ENCODE peak calls at places on chromosome 21, in nine cellular contexts. X is GM13977, T is cardiac muscle cell, S is fibroblast of the aortic adventitia, A is neural progenitor cell, M is WTC11, V is lung, P is glutamatergic neuron, D is progenitor cell of endocrine pancreas. N is an unnamed sample.

GRCh38 chr21:29627905-29628304 is 311.9 kb downstream of the GRIK1 start:
- DNase-seq in X (no peak), T (no peak), S (no peak), A (no peak), M (no peak), V (no peak), P (no peak), D (no peak), N (no peak)

GRCh38 chr21:35189077-35189863 is 140.2 kb upstream of the RUNX1 start:
- DNase-seq in X (peak; percentile 53), T (peak; percentile 92), S (peak; percentile 96), A (no peak), M (no peak), V (no peak), P (no peak), D (no peak), N (no peak)

GRCh38 chr21:32955307-32955937 is 70.3 kb upstream of the OLIG2 start:
- DNase-seq in X (no peak), T (no peak), S (no peak), A (peak; percentile 82), M (no peak), V (no peak), P (no peak), D (no peak), N (no peak)

GRCh38 chr21:33230518-33231324 is 983 bp downstream of the IFNAR2 start:
- DNase-seq in X (peak; percentile 60), T (peak; percentile 58), S (peak; percentile 62), A (peak; percentile 77), M (peak; percentile 78), V (peak; percentile 54), P (peak; percentile 71), D (peak; percentile 43), N (peak; percentile 48)

GRCh38 chr21:34613679-34614442 is 1.1 kb downstream of the RCAN1 start:
- DNase-seq in X (peak; percentile 31), T (peak; percentile 13), S (no peak), A (peak; percentile 35), M (no peak), V (no peak), P (no peak), D (no peak), N (no peak)

GRCh38 chr21:32055305-32055704 is 182.5 kb downstream of the HUNK start:
- DNase-seq in X (no peak), T (no peak), S (no peak), A (no peak), M (no peak), V (no peak), P (no peak), D (no peak), N (no peak)

GRCh38 chr21:33699277-33699676 is 57.0 kb downstream of the ITSN1 start:
- DNase-seq in X (no peak), T (no peak), S (no peak), A (no peak), M (no peak), V (no peak), P (no peak), D (no peak), N (no peak)

GRCh38 chr21:32713726-32714125 is 14.1 kb downstream of the SYNJ1 start:
- DNase-seq in X (no peak), T (no peak), S (no peak), A (no peak), M (no peak), V (no peak), P (no peak), D (no peak), N (no peak)

GRCh38 chr21:38337793-38338192 is 81.0 kb downstream of the KCNJ15 start:
- DNase-seq in X (no peak), T (no peak), S (no peak), A (no peak), M (no peak), V (no peak), P (no peak), D (no peak), N (no peak)

GRCh38 chr21:36322083-36322424 is 2.1 kb downstream of the MORC3 start:
- DNase-seq in X (no peak), T (no peak), S (no peak), A (no peak), M (no peak), V (no peak), P (no peak), D (no peak), N (no peak)
- TF ChIP-seq CTCF in X (no peak), T (no peak), S (no peak), A (no peak), M (no peak), V (no peak), P (no peak), D (no peak), N (no peak)

GRCh38 chr21:42107177-42107880 is 36.2 kb downstream of the UMODL1 start:
- DNase-seq in X (no peak), T (no peak), S (no peak), A (peak; percentile 20), M (no peak), V (no peak), P (no peak), D (no peak), N (no peak)
- TF ChIP-seq CTCF in X (no peak), T (no peak), S (no peak), A (no peak), M (peak; percentile 17), V (no peak), P (no peak), D (no peak), N (peak; percentile 31)

DNA sequence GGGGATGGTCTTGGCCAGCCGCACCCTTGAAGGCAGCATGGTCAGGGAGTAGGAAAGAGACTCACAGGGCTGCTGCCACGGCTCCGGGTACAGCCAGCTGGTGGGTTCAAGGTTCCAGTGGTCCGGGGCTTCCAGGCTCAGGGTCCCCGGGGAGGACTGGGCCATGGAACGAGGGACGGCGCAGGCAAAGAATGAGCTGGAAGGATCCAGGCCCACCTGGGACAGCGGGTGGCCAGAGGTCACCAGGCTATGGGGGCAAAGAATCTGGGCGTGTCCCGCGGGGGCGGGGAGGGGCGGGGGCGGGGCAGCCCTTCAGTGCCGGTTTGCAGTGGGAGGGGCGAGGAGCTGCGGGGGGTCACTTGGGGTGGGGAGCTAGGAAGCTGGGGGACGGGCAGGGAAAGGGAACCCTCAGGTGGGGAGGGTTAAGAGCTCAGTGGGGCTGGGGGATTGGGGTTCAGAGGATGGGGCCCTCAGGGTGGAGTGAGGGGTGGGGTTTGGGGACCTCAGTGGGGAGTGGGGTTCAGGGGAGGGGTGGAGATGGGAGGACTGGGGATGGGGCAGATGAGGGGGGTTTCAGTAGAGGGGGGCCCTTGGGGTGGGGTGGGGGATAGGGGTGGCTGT is at the start of gene DNMT3L:
- DNase-seq in X (no peak), T (no peak), S (no peak), A (no peak), M (no peak), V (no peak), P (peak; percentile 13), D (no peak), N (no peak)
- TF ChIP-seq CTCF in X (no peak), T (no peak), S (no peak), A (no peak), M (no peak), V (no peak), P (no peak), D (no peak), N (no peak)

DNA sequence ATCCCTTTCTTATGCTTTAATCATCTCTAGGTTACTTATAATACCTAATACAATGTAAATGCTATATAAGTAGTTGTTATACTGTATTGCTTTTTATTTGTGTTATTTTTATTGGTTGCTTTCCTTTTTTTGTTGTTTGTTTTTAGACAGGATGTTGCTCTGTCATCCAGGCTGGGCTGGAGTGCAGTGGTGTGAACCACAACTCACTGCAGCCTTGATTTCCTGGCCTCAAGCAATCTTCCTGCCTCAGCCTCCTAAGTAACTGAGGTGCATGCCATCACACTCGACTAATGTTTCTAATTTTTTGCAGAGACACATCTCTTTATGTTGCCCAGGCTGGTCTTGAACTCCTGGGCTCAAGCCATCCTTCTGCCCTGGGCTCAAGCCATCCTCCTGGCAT is 26.9 kb downstream of the KRTAP19-8 start:
- DNase-seq in X (no peak), T (no peak), S (no peak), A (no peak), M (no peak), V (no peak), P (no peak), D (no peak), N (no peak)
- TF ChIP-seq CTCF in X (no peak), T (no peak), S (no peak), A (no peak), M (no peak), V (no peak), P (no peak), D (no peak), N (no peak)

GRCh38 chr21:27759820-27760219 is 792.9 kb upstream of the ADAMTS5 start:
- DNase-seq in X (no peak), T (peak; percentile 21), S (peak; percentile 16), A (no peak), M (no peak), V (no peak), P (no peak), D (no peak), N (no peak)
- TF ChIP-seq CTCF in X (no peak), T (no peak), S (no peak), A (no peak), M (no peak), V (no peak), P (no peak), D (no peak), N (no peak)

DNA sequence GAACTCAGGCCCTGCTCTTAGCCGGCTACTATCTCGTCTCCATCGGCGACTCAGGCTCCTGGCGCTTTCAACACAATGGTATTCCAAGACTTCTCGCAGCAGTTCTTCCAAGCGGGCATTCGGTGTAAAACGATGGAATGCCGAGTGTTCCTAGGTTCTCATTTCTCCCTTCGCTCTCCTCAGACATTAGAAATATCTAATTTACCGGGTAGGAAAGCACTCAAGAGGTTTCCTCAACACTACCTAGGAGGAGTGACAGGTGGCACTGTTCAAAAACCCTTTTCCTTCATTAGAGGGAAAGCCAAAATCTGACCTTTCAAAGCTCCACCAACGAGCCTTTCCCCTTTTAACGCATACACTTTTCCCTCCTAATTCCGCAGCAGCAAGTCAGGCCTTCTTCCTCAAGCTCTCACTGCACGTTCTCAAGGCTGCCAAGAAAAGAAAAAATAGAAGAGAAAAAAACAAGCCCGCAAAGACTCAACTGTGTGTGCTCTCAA is 601 bp downstream of the UBE2G2 start:
- DNase-seq in X (peak; percentile 78), T (peak; percentile 33), S (peak; percentile 47), A (peak; percentile 60), M (no peak), V (no peak), P (no peak), D (no peak), N (no peak)
- TF ChIP-seq CTCF in X (peak; percentile 42), T (peak; percentile 29), S (no peak), A (peak; percentile 53), M (peak; percentile 16), V (peak; percentile 11), P (no peak), D (peak; percentile 47), N (peak; percentile 29)

GRCh38 chr21:25491267-25491666 is 116.0 kb downstream of the MRPL39 start:
- DNase-seq in X (no peak), T (no peak), S (no peak), A (no peak), M (no peak), V (no peak), P (no peak), D (no peak), N (no peak)
- TF ChIP-seq CTCF in X (no peak), T (no peak), S (no peak), A (no peak), M (no peak), V (no peak), P (no peak), D (no peak), N (no peak)